ENCODE peak calls at places on chromosomes 5 and 9, in nine cellular contexts. O, P, W, R, L, V, N, D and C are unnamed samples.

GRCh38 chr9:70859694-70860093 is 261.7 kb downstream of the TRPM3 start:
- DNase-seq in V (no peak), O (no peak), P (no peak), R (no peak), D (no peak), W (no peak), L (no peak), N (no peak), C (no peak)

GRCh38 chr9:129282308-129283211 is 104.5 kb upstream of the IER5L start:
- DNase-seq in O (no peak), V (peak; percentile 57), W (no peak), L (no peak), R (no peak), D (peak; percentile 18), P (no peak), N (peak; percentile 2), C (no peak)

GRCh38 chr9:21510806-21511205 is 28.7 kb upstream of the IFNE start:
- DNase-seq in N (no peak), O (no peak), L (no peak), V (no peak), D (no peak), P (no peak), R (no peak), W (peak; percentile 5), C (no peak)

GRCh38 chr5:133993152-133993548 is 11.6 kb downstream of the VDAC1 start:
- DNase-seq in D (no peak), N (peak; percentile 69), W (no peak), V (no peak), P (no peak), O (no peak), L (no peak), R (peak; percentile 77), C (peak; percentile 53)

GRCh38 chr9:13596383-13596970 is 317.0 kb upstream of the MPDZ start:
- DNase-seq in N (no peak), R (no peak), P (peak; percentile 38), O (no peak), W (no peak), D (no peak), L (no peak), V (no peak), C (no peak)

GRCh38 chr5:74587300-74587699 is 53.2 kb downstream of the ENC1 start:
- DNase-seq in D (no peak), L (no peak), P (no peak), N (no peak), R (no peak), V (no peak), O (no peak), W (no peak), C (no peak)

GRCh38 chr5:60801406-60802090 is 42.5 kb downstream of the ELOVL7 start:
- DNase-seq in R (no peak), L (no peak), W (no peak), N (no peak), P (no peak), V (no peak), O (no peak), D (peak; percentile 23), C (no peak)

GRCh38 chr5:141771562-141771961 is 89.5 kb upstream of the ARAP3 start:
- DNase-seq in N (no peak), R (no peak), D (no peak), W (no peak), V (no peak), L (no peak), P (no peak), O (no peak), C (no peak)

GRCh38 chr5:55982957-55983381 is 11.8 kb downstream of the IL6ST start:
- DNase-seq in N (no peak), D (no peak), W (no peak), R (no peak), L (no peak), O (no peak), V (no peak), P (no peak), C (no peak)

GRCh38 chr5:132293992-132294727 is at the start of gene SLC22A4:
- DNase-seq in V (peak; percentile 72), W (peak; percentile 61), D (peak; percentile 94), L (peak; percentile 91), P (peak; percentile 89), N (peak; percentile 96), O (peak; percentile 80), R (peak; percentile 97), C (peak; percentile 93)

GRCh38 chr9:112180387-112180881 is 5.3 kb upstream of the SUSD1 start:
- DNase-seq in L (no peak), R (peak; percentile 35), P (no peak), V (no peak), N (no peak), O (peak; percentile 22), W (no peak), D (peak; percentile 32), C (no peak)

GRCh38 chr9:90783552-90783951 is 18.1 kb upstream of the SYK start:
- DNase-seq in W (no peak), P (peak; percentile 35), L (no peak), V (no peak), N (no peak), D (no peak), O (no peak), R (no peak), C (no peak)

GRCh38 chr5:180084638-180085561 is 13.3 kb upstream of the RNF130 start:
- DNase-seq in N (no peak), L (no peak), D (no peak), R (no peak), P (no peak), O (no peak), V (peak; percentile 51), W (no peak), C (no peak)

GRCh38 chr9:107051392-107051791 is 188.4 kb downstream of the ZNF462 start:
- DNase-seq in V (no peak), P (no peak), W (no peak), D (no peak), O (no peak), N (no peak), R (no peak), L (no peak), C (no peak)

GRCh38 chr5:96641368-96641767 is 20.8 kb upstream of the CAST start:
- DNase-seq in R (no peak), O (no peak), N (no peak), V (no peak), P (no peak), W (no peak), D (no peak), L (no peak), C (no peak)

GRCh38 chr5:67426961-67427630 is 230.5 kb upstream of the CD180 start:
- DNase-seq in W (peak; percentile 19), V (no peak), R (no peak), D (no peak), O (no peak), P (no peak), N (no peak), L (no peak), C (no peak)

GRCh38 chr9:137304383-137305059 is 2.5 kb upstream of the NRARP start:
- DNase-seq in R (no peak), L (no peak), V (no peak), N (no peak), O (no peak), P (no peak), W (no peak), D (peak; percentile 24), C (no peak)

GRCh38 chr9:29150606-29151005 is 1577.3 kb upstream of the C9orf72 start:
- DNase-seq in N (no peak), W (no peak), D (no peak), O (no peak), L (no peak), P (no peak), R (no peak), V (no peak), C (no peak)

GRCh38 chr9:26462751-26463150 is 429.9 kb downstream of the CAAP1 start:
- DNase-seq in P (no peak), W (no peak), D (no peak), N (no peak), R (no peak), L (no peak), O (no peak), V (no peak), C (no peak)

GRCh38 chr9:132591244-132591643 is 8.8 kb downstream of the BARHL1 start:
- DNase-seq in P (no peak), W (no peak), N (no peak), O (no peak), R (no peak), L (no peak), D (no peak), V (no peak), C (no peak)

GRCh38 chr5:17012289-17012688 is 76.2 kb upstream of the MYO10 start:
- DNase-seq in L (no peak), P (no peak), N (no peak), V (no peak), D (no peak), W (peak; percentile 31), R (peak; percentile 74), O (no peak), C (peak; percentile 39)

GRCh38 chr9:104808030-104808614 is 44.2 kb downstream of the NIPSNAP3B start:
- DNase-seq in R (peak; percentile 56), W (no peak), D (no peak), V (peak; percentile 59), P (peak; percentile 57), O (no peak), N (peak; percentile 54), L (peak; percentile 13), C (no peak)

GRCh38 chr9:89339807-89340206 is 21.5 kb downstream of the SECISBP2 start:
- DNase-seq in L (no peak), R (no peak), V (no peak), N (no peak), D (no peak), P (no peak), W (no peak), O (no peak), C (no peak)

GRCh38 chr5:131386779-131387178 is 122.9 kb downstream of the CDC42SE2 start:
- DNase-seq in V (no peak), N (no peak), P (no peak), L (no peak), R (no peak), O (no peak), D (no peak), W (peak; percentile 75), C (no peak)

GRCh38 chr5:1431021-1431811 is 14.0 kb downstream of the SLC6A3 start:
- DNase-seq in P (no peak), W (no peak), D (no peak), N (no peak), O (no peak), L (no peak), V (no peak), R (no peak), C (no peak)